ENCODE peak calls at places on chromosome 4, in six cellular contexts. W, U, I, B, G and A are unnamed samples. For H3K79me2, the result is how much of the 10 kb centered on the place peaks cover.

GRCh38 chr4:150005537-150005936 is 72.7 kb upstream of the DCLK2 start:
- DNase-seq in W (no peak), U (no peak), I (no peak), B (no peak), G (no peak), A (no peak)

GRCh38 chr4:76016383-76016782 is 6.9 kb downstream of the CXCL10 start:
- DNase-seq in W (peak), U (peak), I (no peak), B (no peak), G (no peak), A (peak)

GRCh38 chr4:174475528-174475927 is 46.8 kb downstream of the HPGD start:
- DNase-seq in W (no peak), U (no peak), I (no peak), B (no peak), G (no peak), A (no peak)

GRCh38 chr4:25667931-25668557 is 12.4 kb downstream of the SLC34A2 start:
- DNase-seq in W (peak), U (no peak), I (no peak), B (peak), G (peak), A (no peak)

GRCh38 chr4:38322709-38323108 is 341.3 kb upstream of the KLF3 start:
- DNase-seq in W (no peak), U (no peak), I (no peak), B (no peak), G (no peak), A (no peak)

GRCh38 chr4:159206427-159206871 is 103.6 kb downstream of the RAPGEF2 start:
- DNase-seq in W (no peak), U (peak), I (no peak), B (no peak), G (no peak), A (peak)

GRCh38 chr4:185685804-185686203 is 126.2 kb downstream of the SORBS2 start:
- DNase-seq in W (no peak), U (no peak), I (no peak), B (no peak), G (no peak), A (no peak)

GRCh38 chr4:126592088-126592487 is 1040.7 kb upstream of the INTU start:
- DNase-seq in W (peak), U (no peak), I (no peak), B (no peak), G (peak), A (no peak)

GRCh38 chr4:184655889-184656869 is 6.6 kb downstream of the PRIMPOL start:
- DNase-seq in W (no peak), U (no peak), I (no peak), B (no peak), G (no peak), A (no peak)

GRCh38 chr4:4574792-4575191 is 32.9 kb upstream of the STX18 start:
- DNase-seq in W (peak), U (no peak), I (no peak), B (peak), G (peak), A (peak)

GRCh38 chr4:147594107-147594506 is 23.1 kb upstream of the TMEM184C start:
- DNase-seq in W (peak), U (no peak), I (no peak), B (no peak), G (no peak), A (no peak)

GRCh38 chr4:86099348-86099747 is 260.5 kb downstream of the MAPK10 start:
- DNase-seq in W (peak), U (no peak), I (no peak), B (no peak), G (no peak), A (no peak)

GRCh38 chr4:23885943-23886590 is 3.8 kb downstream of the PPARGC1A start:
- DNase-seq in W (no peak), U (no peak), I (no peak), B (no peak), G (no peak), A (no peak)

DNA sequence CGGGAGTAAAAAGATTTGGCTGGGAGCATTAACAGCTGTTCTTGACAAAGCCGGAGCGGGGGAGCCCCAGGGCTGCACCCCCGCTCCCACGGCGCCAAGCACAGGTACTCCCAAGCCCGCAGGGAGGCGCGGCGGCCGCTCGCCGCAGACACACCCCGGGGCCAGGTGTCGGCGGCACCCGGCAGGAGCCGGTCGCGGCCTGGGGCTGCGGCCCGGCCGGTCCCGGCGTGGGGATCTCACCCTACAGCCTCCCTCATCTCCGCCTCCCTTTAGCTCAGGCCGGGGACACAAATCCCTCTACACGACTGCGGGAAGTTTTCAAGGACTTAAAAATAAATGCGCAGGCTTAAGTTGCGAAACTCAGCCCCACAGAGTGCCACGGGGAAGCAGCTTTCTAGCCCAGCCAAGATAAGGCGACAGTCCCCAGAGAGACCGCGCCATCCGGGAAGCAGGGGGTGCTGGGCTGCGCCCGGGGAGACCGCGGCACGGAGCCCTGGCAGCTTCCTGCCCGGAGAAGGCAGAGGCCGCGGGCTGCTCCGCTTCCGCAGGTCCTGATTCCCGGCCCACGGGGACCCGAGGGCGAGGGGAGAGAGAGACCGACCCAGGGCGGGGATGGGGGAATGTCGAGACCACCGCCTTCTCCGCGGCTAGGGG is 473 bp downstream of the SH3RF1 start:
- DNase-seq in W (peak), U (peak), I (no peak), B (peak), G (peak), A (peak)
- H3K79me2 ChIP-seq in W (under half), U (under half), I (under half), B (half or more), G (under half), A (half or more)

DNA sequence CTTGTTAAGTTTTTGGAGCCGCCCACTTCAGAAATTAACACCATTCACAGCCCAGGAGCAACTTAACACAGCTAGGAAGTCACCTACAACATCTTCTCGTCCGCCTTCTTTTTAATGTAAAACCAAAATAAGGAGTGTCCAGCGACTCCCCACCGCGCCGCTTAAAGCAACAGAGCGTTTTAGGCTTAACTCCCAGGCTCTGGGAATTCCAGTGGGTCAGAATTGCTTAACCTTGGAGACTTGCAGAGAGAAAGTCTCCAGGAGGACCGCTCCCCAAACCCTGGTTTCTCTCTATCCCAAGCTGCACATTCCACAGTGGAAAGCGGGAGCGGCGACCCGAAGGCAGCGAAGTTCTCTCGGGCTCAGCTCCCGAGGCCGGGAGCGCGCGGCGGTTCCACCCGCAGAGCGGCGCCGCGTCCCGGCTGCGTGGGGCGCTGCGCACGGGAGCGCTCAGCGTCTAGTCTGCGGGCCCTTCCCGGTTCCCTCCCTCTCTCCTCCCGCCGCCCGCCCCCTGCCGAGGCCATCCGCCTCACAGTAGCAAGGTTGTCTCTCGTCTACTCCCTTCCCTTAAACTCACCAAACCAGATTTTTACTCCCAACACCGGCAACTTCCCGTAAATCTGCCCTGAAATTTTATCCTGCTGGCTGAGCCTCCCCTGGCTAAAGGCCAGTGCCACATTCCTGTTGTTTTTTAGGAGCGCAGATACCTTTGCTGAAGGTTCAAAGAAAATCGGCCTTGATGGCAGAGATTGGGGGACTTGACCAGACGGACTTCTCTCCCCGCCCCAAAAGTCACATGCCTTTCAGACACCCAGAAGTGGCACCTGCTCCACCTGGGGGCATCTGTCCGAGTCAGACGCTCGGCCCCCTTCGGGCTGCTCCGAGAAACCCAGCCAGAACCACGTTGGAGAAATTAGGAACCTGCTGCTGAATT is at the start of gene RBM47:
- DNase-seq in W (peak), U (peak), I (peak), B (peak), G (peak), A (peak)
- H3K79me2 ChIP-seq in W (under half), U (under half), I (under half), B (under half), G (under half), A (under half)

GRCh38 chr4:79996950-79997349 is 76.1 kb downstream of the ANTXR2 start:
- DNase-seq in W (no peak), U (no peak), I (no peak), B (no peak), G (no peak), A (no peak)
- H3K79me2 ChIP-seq in W (under half), U (under half), I (under half), B (under half), G (under half), A (half or more)

GRCh38 chr4:100311181-100311580 is 120.9 kb upstream of the DDIT4L start:
- DNase-seq in W (peak), U (no peak), I (no peak), B (peak), G (peak), A (peak)
- H3K79me2 ChIP-seq in W (under half), U (under half), I (under half), B (under half), G (under half), A (under half)